ENCODE peak calls at places on chromosomes 12 and 14, in ten cellular contexts. A is mesenteric fat pad; D is Calu3; I is AG04450; V is mesenchymal stem cell; T is left cardiac atrium; K is Daoy; B is amygdala; P is stimulated activated CD8-positive, alpha-beta memory T cell treated with anti-CD3 and anti-CD28 coated beads, Interleukin-2, amount 100 ng/mL, for 1 hour; U is A673. X is an unnamed sample.

GRCh38 chr14:60805881-60806569 is 71.5 kb downstream of the MNAT1 start:
- DNase-seq in V (no peak), D (no peak), T (no peak), B (no peak), K (peak), U (no peak), A (no peak), P (no peak), I (no peak), X (peak)

GRCh38 chr12:29660847-29661246 is 122.9 kb downstream of the TMTC1 start:
- DNase-seq in I (no peak), U (no peak), P (no peak), B (no peak), K (no peak), V (no peak), D (no peak), A (no peak), T (no peak), X (no peak)

GRCh38 chr12:98955284-98955683 is 310.2 kb downstream of the APAF1 start:
- DNase-seq in D (peak), V (no peak), K (peak), P (no peak), T (no peak), U (peak), A (no peak), B (no peak), I (no peak), X (no peak)

GRCh38 chr14:77103475-77103874 is 5.4 kb downstream of the CIPC start:
- DNase-seq in I (no peak), A (no peak), D (no peak), K (no peak), P (no peak), U (no peak), B (no peak), T (no peak), V (no peak), X (no peak)

GRCh38 chr14:67964391-67964812 is 144.8 kb downstream of the RAD51B start:
- DNase-seq in U (no peak), K (no peak), T (no peak), P (no peak), D (peak), A (no peak), V (peak), B (no peak), I (no peak), X (no peak)

GRCh38 chr12:88945041-88945732 is 364.9 kb upstream of the KITLG start:
- DNase-seq in D (no peak), K (no peak), V (no peak), B (no peak), T (no peak), U (no peak), P (no peak), I (no peak), A (no peak), X (no peak)

GRCh38 chr12:12723681-12724420 is 6.7 kb downstream of the CDKN1B start:
- DNase-seq in A (peak), T (peak), D (peak), I (no peak), B (no peak), U (peak), V (peak), K (peak), P (no peak), X (no peak)

GRCh38 chr14:39847191-39847590 is 415.0 kb upstream of the FBXO33 start:
- DNase-seq in V (peak), T (no peak), B (no peak), A (no peak), D (no peak), I (no peak), P (no peak), K (no peak), U (no peak), X (peak)

GRCh38 chr12:49637401-49637800 is 14.0 kb downstream of the PRPF40B start:
- DNase-seq in V (no peak), D (no peak), I (no peak), B (no peak), P (no peak), K (no peak), T (no peak), A (no peak), U (no peak), X (no peak)

GRCh38 chr12:44372259-44372658 is 503.9 kb downstream of the NELL2 start:
- DNase-seq in D (no peak), K (peak), U (no peak), I (peak), T (no peak), V (peak), P (no peak), B (no peak), A (no peak), X (no peak)

GRCh38 chr12:85796001-85796400 is 40.2 kb downstream of the RASSF9 start:
- DNase-seq in D (no peak), T (no peak), B (no peak), I (no peak), A (no peak), P (no peak), V (no peak), K (no peak), U (no peak), X (no peak)

GRCh38 chr14:100015251-100015655 is 50.0 kb upstream of the EVL start:
- DNase-seq in T (no peak), I (no peak), A (no peak), D (no peak), K (no peak), P (no peak), B (no peak), U (no peak), V (peak), X (no peak)

GRCh38 chr12:6235499-6235898 is 35.3 kb downstream of the CD9 start:
- DNase-seq in U (no peak), B (no peak), I (no peak), A (no peak), T (no peak), V (no peak), P (no peak), K (no peak), D (no peak), X (no peak)

GRCh38 chr14:101442451-101442850 is 118.8 kb upstream of the DIO3 start:
- DNase-seq in D (no peak), B (no peak), T (no peak), I (no peak), A (no peak), U (no peak), K (peak), P (peak), V (no peak), X (no peak)

GRCh38 chr14:31229638-31230229 is 22.1 kb upstream of the HECTD1 start:
- DNase-seq in V (peak), D (peak), U (peak), T (peak), A (no peak), K (peak), I (peak), B (peak), P (no peak), X (peak)

GRCh38 chr12:64655141-64655540 is 44.8 kb downstream of the RASSF3 start:
- DNase-seq in V (no peak), K (no peak), D (no peak), T (no peak), A (no peak), P (no peak), U (no peak), I (no peak), B (no peak), X (no peak)

GRCh38 chr12:46153267-46153872 is 115.5 kb downstream of the SLC38A1 start:
- DNase-seq in D (no peak), T (no peak), B (peak), U (peak), P (no peak), K (no peak), A (no peak), I (no peak), V (peak), X (peak)

GRCh38 chr12:89470741-89471504 is 53.7 kb downstream of the GALNT4 start:
- DNase-seq in D (peak), T (no peak), P (no peak), B (peak), I (no peak), U (peak), A (no peak), V (peak), K (peak), X (peak)

GRCh38 chr12:94305293-94305957 is 154.2 kb downstream of the CEP83 start:
- DNase-seq in I (peak), P (no peak), K (no peak), V (peak), A (no peak), B (no peak), U (no peak), D (no peak), T (no peak), X (peak)

GRCh38 chr14:103014466-103015319 is 42.7 kb downstream of the CDC42BPB start:
- DNase-seq in V (peak), P (no peak), A (no peak), I (no peak), U (peak), K (peak), B (no peak), D (no peak), T (no peak), X (peak)

GRCh38 chr12:28050606-28051005 is 78.1 kb upstream of the PTHLH start:
- DNase-seq in A (no peak), K (peak), V (no peak), B (no peak), D (no peak), I (no peak), T (no peak), U (no peak), P (no peak), X (no peak)

GRCh38 chr12:19198272-19198671 is 68.7 kb downstream of the PLEKHA5 start:
- DNase-seq in K (peak), A (no peak), I (no peak), D (peak), P (no peak), U (peak), T (no peak), V (peak), B (no peak), X (no peak)

GRCh38 chr12:57462307-57463253 is 3.0 kb downstream of the GLI1 start:
- DNase-seq in V (peak), A (peak), T (peak), K (peak), P (peak), I (no peak), U (peak), B (peak), D (peak), X (peak)

GRCh38 chr12:131085816-131086591 is 132.3 kb downstream of the ADGRD1 start:
- DNase-seq in K (no peak), U (no peak), D (peak), P (no peak), V (no peak), A (peak), I (no peak), B (no peak), T (no peak), X (no peak)

GRCh38 chr12:38160318-38161122 is 156.1 kb upstream of the ALG10B start:
- DNase-seq in B (no peak), D (no peak), V (no peak), I (no peak), P (no peak), T (no peak), K (no peak), A (no peak), U (no peak), X (no peak)

GRCh38 chr14:56487761-56488160 is 91.8 kb upstream of the TMEM260 start:
- DNase-seq in V (peak), D (no peak), B (no peak), K (peak), U (peak), A (no peak), P (no peak), T (no peak), I (no peak), X (no peak)

GRCh38 chr12:66279127-66279712 is 23.1 kb upstream of the HELB start:
- DNase-seq in I (no peak), T (no peak), B (no peak), D (peak), K (peak), P (no peak), V (peak), A (no peak), U (peak), X (no peak)

GRCh38 chr14:93285048-93285447 is 47.8 kb downstream of the BTBD7 start:
- DNase-seq in U (no peak), V (peak), B (no peak), I (no peak), K (no peak), T (no peak), P (no peak), A (no peak), D (no peak), X (peak)

GRCh38 chr14:67883717-67884116 is 64.1 kb downstream of the RAD51B start:
- DNase-seq in U (peak), K (no peak), I (no peak), V (peak), T (no peak), A (no peak), B (no peak), P (no peak), D (no peak), X (no peak)

GRCh38 chr12:46388427-46388992 is 15.9 kb upstream of the SLC38A2 start:
- DNase-seq in V (no peak), D (no peak), U (no peak), K (peak), T (no peak), I (no peak), B (no peak), A (no peak), P (no peak), X (no peak)

GRCh38 chr12:110039085-110039807 is 9.1 kb downstream of the C12orf76 start:
- DNase-seq in T (no peak), P (no peak), D (peak), V (peak), K (peak), I (peak), U (peak), A (no peak), B (no peak), X (peak)

GRCh38 chr14:101869217-101869616 is 95.2 kb upstream of the DYNC1H1 start:
- DNase-seq in A (no peak), U (no peak), P (no peak), I (no peak), B (no peak), D (no peak), T (no peak), V (no peak), K (no peak), X (no peak)

GRCh38 chr14:42930058-42930457 is 1323.4 kb downstream of the LRFN5 start:
- DNase-seq in T (no peak), K (no peak), U (no peak), V (peak), D (no peak), B (no peak), I (peak), A (no peak), P (no peak), X (no peak)

GRCh38 chr12:71007025-71007424 is 86.5 kb upstream of the PTPRR start:
- DNase-seq in U (no peak), B (no peak), P (no peak), T (no peak), V (no peak), K (no peak), A (no peak), D (no peak), I (no peak), X (no peak)

GRCh38 chr12:53974084-53975018 is at the start of gene HOTAIR:
- DNase-seq in P (no peak), U (peak), K (peak), V (no peak), I (no peak), D (no peak), A (no peak), B (no peak), T (no peak), X (no peak)